ENCODE peak calls at places on chromosomes 13 and 19, in four cellular contexts. B is GM12865, W is fibroblast of lung, T is fibroblast of the aortic adventitia. R is an unnamed sample.
A peak's percentile ranks its signal among the peaks of the same experiment; 100 is the strongest.

GRCh38 chr13:37791699-37792098 is 77.9 kb downstream of the TRPC4 start:
- DNase-seq in W (peak; percentile 71), T (peak; percentile 26), B (no peak), R (no peak)

GRCh38 chr19:22519152-22519551 is 97.0 kb upstream of the ZNF98 start:
- DNase-seq in B (no peak), T (no peak), W (no peak), R (no peak)

GRCh38 chr13:42803563-42804212 is 22.3 kb downstream of the FAM216B start:
- DNase-seq in T (peak; percentile 27), B (no peak), W (no peak), R (peak; percentile 49)

GRCh38 chr19:39138221-39139211 is 12.9 kb downstream of the PAK4 start:
- DNase-seq in B (no peak), T (peak; percentile 35), W (no peak), R (no peak)

GRCh38 chr13:79194272-79194671 is 211.8 kb downstream of the RBM26 start:
- DNase-seq in W (no peak), B (peak; percentile 93), T (no peak), R (no peak)

GRCh38 chr13:95608640-95609280 is 35.7 kb downstream of the DZIP1 start:
- DNase-seq in W (peak; percentile 15), T (peak; percentile 34), B (peak; percentile 71), R (no peak)

GRCh38 chr19:33767898-33768413 is 28.7 kb upstream of the KCTD15 start:
- DNase-seq in W (peak; percentile 17), T (peak; percentile 10), B (peak; percentile 22), R (peak; percentile 46)

GRCh38 chr19:10836478-10837325 is 690 bp upstream of the TMED1 start:
- DNase-seq in T (no peak), B (peak; percentile 98), W (peak; percentile 77), R (no peak)

GRCh38 chr13:24742986-24743385 is 21.0 kb upstream of the RNF17 start:
- DNase-seq in T (no peak), B (no peak), W (no peak), R (no peak)

GRCh38 chr13:59829690-59830089 is 334.0 kb downstream of the DIAPH3 start:
- DNase-seq in W (peak; percentile 2), B (no peak), T (no peak), R (no peak)

GRCh38 chr13:19305434-19305833 is 123.8 kb upstream of the TUBA3C start:
- DNase-seq in W (no peak), B (no peak), T (no peak), R (no peak)

GRCh38 chr19:8240274-8241229 is 31.4 kb downstream of the CERS4 start:
- DNase-seq in T (peak; percentile 93), W (peak; percentile 97), B (peak; percentile 78), R (peak; percentile 78)

GRCh38 chr13:84399320-84400085 is 517.2 kb upstream of the SLITRK1 start:
- DNase-seq in W (peak; percentile 51), B (no peak), T (no peak), R (no peak)

GRCh38 chr13:109274188-109274821 is 512.1 kb downstream of the IRS2 start:
- DNase-seq in T (peak; percentile 52), W (peak; percentile 85), B (no peak), R (peak; percentile 54)

GRCh38 chr19:32708457-32708856 is 11.1 kb upstream of the TDRD12 start:
- DNase-seq in T (no peak), W (no peak), B (no peak), R (no peak)

GRCh38 chr13:73900591-73900990 is 233.6 kb downstream of the KLF12 start:
- DNase-seq in T (peak; percentile 63), W (peak; percentile 74), B (no peak), R (no peak)

GRCh38 chr13:33174980-33175379 is 110.6 kb downstream of the STARD13 start:
- DNase-seq in W (peak; percentile 45), B (no peak), T (peak; percentile 69), R (peak; percentile 90)

GRCh38 chr19:41821003-41821735 is 23.3 kb downstream of the LYPD4 start:
- DNase-seq in W (peak; percentile 10), B (peak; percentile 67), T (peak; percentile 26), R (peak; percentile 25)

GRCh38 chr13:112446867-112447266 is 70.7 kb downstream of the SPACA7 start:
- DNase-seq in T (no peak), W (no peak), B (no peak), R (no peak)

GRCh38 chr13:36530861-36531590 is 98.7 kb downstream of the CCNA1 start:
- DNase-seq in B (no peak), W (no peak), T (no peak), R (no peak)

GRCh38 chr13:33145667-33146066 is 129.4 kb downstream of the KL start:
- DNase-seq in T (no peak), W (no peak), B (peak; percentile 43), R (no peak)

GRCh38 chr13:29676941-29677452 is 81.5 kb upstream of the SLC7A1 start:
- DNase-seq in T (peak; percentile 21), B (no peak), W (peak; percentile 59), R (peak; percentile 10)

GRCh38 chr13:79779761-79780160 is 298.8 kb downstream of the NDFIP2 start:
- DNase-seq in T (peak; percentile 90), W (peak; percentile 68), B (no peak), R (peak; percentile 55)

GRCh38 chr19:50909240-50910070 is 1.7 kb downstream of the KLK4 start:
- DNase-seq in B (peak; percentile 79), T (no peak), W (no peak), R (no peak)

GRCh38 chr13:100454876-100455275 is 133.7 kb downstream of the GGACT start:
- DNase-seq in T (peak; percentile 41), W (peak; percentile 76), B (no peak), R (peak; percentile 18)

GRCh38 chr19:4524808-4525562 is 6.7 kb upstream of the PLIN4 start:
- DNase-seq in W (no peak), T (peak; percentile 37), B (peak; percentile 62), R (peak; percentile 67)

GRCh38 chr13:23558675-23559536 is 11.3 kb upstream of the TNFRSF19 start:
- DNase-seq in T (peak; percentile 93), B (peak; percentile 61), W (peak; percentile 92), R (peak; percentile 90)

GRCh38 chr13:87274209-87274819 is 396.9 kb upstream of the SLITRK5 start:
- DNase-seq in B (peak; percentile 15), T (peak; percentile 43), W (peak; percentile 32), R (no peak)

GRCh38 chr19:7926021-7926726 is at the start of gene CTXN1:
- DNase-seq in B (peak; percentile 72), W (peak; percentile 40), T (peak; percentile 31), R (peak; percentile 81)

GRCh38 chr13:112056739-112057433 is 10.1 kb upstream of the SOX1 start:
- DNase-seq in T (no peak), B (no peak), W (no peak), R (no peak)

GRCh38 chr13:111622051-111622531 is 301.6 kb downstream of the TEX29 start:
- DNase-seq in B (no peak), W (no peak), T (no peak), R (no peak)

GRCh38 chr13:109569938-109570711 is 216.3 kb downstream of the IRS2 start:
- DNase-seq in W (no peak), T (no peak), B (peak; percentile 49), R (no peak)

GRCh38 chr13:42361701-42362100 is 89.7 kb downstream of the AKAP11 start:
- DNase-seq in T (no peak), W (no peak), B (no peak), R (no peak)

GRCh38 chr13:45292176-45292575 is 48.8 kb downstream of the TPT1 start:
- DNase-seq in B (no peak), W (peak; percentile 43), T (no peak), R (no peak)

GRCh38 chr13:98275711-98276171 is 98.7 kb upstream of the RNF113B start:
- DNase-seq in W (no peak), B (no peak), T (no peak), R (peak; percentile 63)

GRCh38 chr13:98274921-98275487 is 97.9 kb upstream of the RNF113B start:
- DNase-seq in B (no peak), W (peak; percentile 64), T (no peak), R (peak; percentile 65)

GRCh38 chr13:98273067-98273823 is 96.2 kb upstream of the RNF113B start:
- DNase-seq in B (no peak), T (no peak), W (peak; percentile 35), R (no peak)

GRCh38 chr13:98272549-98272948 is 95.5 kb upstream of the RNF113B start:
- DNase-seq in T (no peak), W (no peak), B (no peak), R (no peak)

GRCh38 chr13:98273824-98274786 is 97.0 kb upstream of the RNF113B start:
- DNase-seq in B (no peak), W (no peak), T (no peak), R (no peak)
- H3K4me3 ChIP-seq in B (no peak overlapping the region), W (peak overlapping the region; percentile 28), T (no peak overlapping the region), R (no peak overlapping the region)

GRCh38 chr19:48394331-48395169 is 1.1 kb downstream of the GRIN2D start:
- DNase-seq in B (no peak), W (no peak), T (no peak), R (no peak)
- H3K4me3 ChIP-seq in B (no peak overlapping the region), W (no peak overlapping the region), T (peak overlapping the region; percentile 50), R (peak overlapping the region; percentile 50)

DNA sequence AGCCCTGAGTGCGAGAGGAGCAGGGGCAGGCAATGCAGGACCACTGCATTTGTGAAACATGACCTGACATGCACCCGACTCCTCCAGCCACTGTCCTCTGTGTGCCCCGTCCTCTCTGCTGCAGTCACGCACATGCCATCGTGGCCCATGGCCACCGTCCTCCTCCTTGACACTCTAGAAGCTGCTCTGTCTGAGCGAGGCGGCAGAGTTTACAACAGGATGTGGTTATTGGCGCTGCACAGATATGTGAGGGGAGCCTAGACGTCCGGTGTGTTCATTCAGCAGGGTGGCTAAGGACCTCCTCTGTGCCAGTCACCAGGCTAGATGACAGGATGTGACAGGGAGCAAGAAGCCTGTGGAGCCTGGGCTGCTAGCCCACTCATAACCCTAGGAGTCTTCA is 277.8 kb downstream of the FOXO1 start:
- DNase-seq in B (peak; percentile 96), W (peak; percentile 58), T (no peak), R (no peak)
- H3K4me3 ChIP-seq in B (peak overlapping the region; percentile 67), W (no peak overlapping the region), T (no peak overlapping the region), R (no peak overlapping the region)

DNA sequence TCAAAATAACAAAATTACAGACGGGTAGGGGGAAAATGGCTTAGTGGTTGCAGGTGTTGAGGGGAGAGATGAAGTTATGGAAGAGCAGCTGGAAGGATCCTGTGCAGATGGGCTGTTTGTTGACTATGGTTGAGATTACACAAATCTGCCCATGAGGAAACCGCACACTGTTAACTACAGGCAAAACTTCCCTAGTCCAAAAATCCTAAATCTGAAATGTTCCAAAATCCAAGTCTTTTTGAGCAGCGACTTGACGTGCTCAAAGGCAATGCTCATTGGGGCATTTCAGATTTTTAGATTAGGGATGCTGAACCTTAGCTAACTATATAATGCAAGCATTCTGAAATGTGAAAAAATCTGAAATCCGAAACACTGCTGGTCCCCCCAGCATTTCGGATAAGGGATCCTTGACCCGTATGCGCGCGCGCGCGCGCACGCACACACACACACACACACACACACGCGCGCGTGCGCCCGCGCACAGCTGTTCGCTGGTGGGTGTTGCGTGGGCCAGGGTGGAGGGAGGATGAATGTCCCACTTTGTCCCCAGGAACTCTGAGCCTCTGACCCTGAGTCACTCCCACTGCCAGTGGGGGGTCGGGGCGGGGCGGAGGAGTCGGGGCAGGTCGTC is 6.8 kb downstream of the F2RL3 start:
- DNase-seq in W (no peak), B (no peak), T (peak; percentile 9), R (peak; percentile 38)
- H3K4me3 ChIP-seq in W (no peak overlapping the region), B (no peak overlapping the region), T (no peak overlapping the region), R (no peak overlapping the region)

R was measured in adipocyte.